ENCODE peak calls at places on chromosomes 1 and 21, in six cellular contexts. E, V, B, S, J and C are unnamed samples.
A peak's percentile ranks its signal among the peaks of the same experiment; 100 is the strongest.

GRCh38 chr1:34296059-34296458 is 119.4 kb downstream of the C1orf94 start:
- DNase-seq in E (no peak), V (no peak), B (no peak), S (no peak), J (no peak), C (no peak)

GRCh38 chr1:7558921-7559869 is 211.9 kb upstream of the VAMP3 start:
- DNase-seq in E (no peak), V (no peak), B (no peak), S (peak; percentile 75), J (no peak), C (no peak)

GRCh38 chr21:40049031-40049958 is 182.1 kb downstream of the PCP4 start:
- DNase-seq in E (peak; percentile 60), V (peak; percentile 66), B (no peak), S (peak; percentile 89), J (no peak), C (no peak)

GRCh38 chr1:244414543-244414942 is 37.2 kb downstream of the ADSS2 start:
- DNase-seq in E (peak; percentile 41), V (peak; percentile 48), B (peak; percentile 75), S (no peak), J (no peak), C (no peak)

GRCh38 chr1:18849252-18849651 is 10.2 kb downstream of the TAS1R2 start:
- DNase-seq in E (no peak), V (peak; percentile 9), B (no peak), S (peak; percentile 47), J (no peak), C (no peak)

GRCh38 chr1:109975718-109976117 is 8.8 kb upstream of the AHCYL1 start:
- DNase-seq in E (peak; percentile 83), V (peak; percentile 72), B (peak; percentile 86), S (no peak), J (no peak), C (no peak)

GRCh38 chr1:151958959-151959358 is 34.7 kb downstream of the S100A10 start:
- DNase-seq in E (no peak), V (no peak), B (no peak), S (no peak), J (no peak), C (no peak)

GRCh38 chr1:81801834-81802531 is 1.2 kb downstream of the ADGRL2 start:
- DNase-seq in E (peak; percentile 74), V (peak; percentile 80), B (peak; percentile 60), S (peak; percentile 78), J (no peak), C (no peak)

GRCh38 chr1:69787151-69787550 is 219.4 kb downstream of the LRRC7 start:
- DNase-seq in E (no peak), V (no peak), B (no peak), S (no peak), J (no peak), C (no peak)

GRCh38 chr1:11568687-11569086 is 85.5 kb downstream of the FBXO2 start:
- DNase-seq in E (no peak), V (peak; percentile 13), B (no peak), S (no peak), J (no peak), C (no peak)

GRCh38 chr1:62227496-62227895 is 32.8 kb downstream of the L1TD1 start:
- DNase-seq in E (no peak), V (no peak), B (no peak), S (no peak), J (no peak), C (no peak)

GRCh38 chr21:36471254-36471723 is 8.6 kb downstream of the CLDN14 start:
- DNase-seq in E (no peak), V (peak; percentile 44), B (no peak), S (no peak), J (no peak), C (no peak)

GRCh38 chr1:42480921-42481320 is 17.8 kb downstream of the CCDC30 start:
- DNase-seq in E (no peak), V (no peak), B (no peak), S (no peak), J (no peak), C (no peak)

GRCh38 chr1:231161711-231162299 is at the start of gene TRIM67:
- DNase-seq in E (no peak), V (peak; percentile 53), B (peak; percentile 7), S (no peak), J (no peak), C (no peak)

GRCh38 chr1:116717318-116717717 is 36.9 kb upstream of the CD2 start:
- DNase-seq in E (no peak), V (no peak), B (no peak), S (no peak), J (no peak), C (no peak)

GRCh38 chr1:15684468-15685283 is 556 bp downstream of the PLEKHM2 start:
- DNase-seq in E (peak; percentile 71), V (peak; percentile 57), B (peak; percentile 22), S (peak; percentile 82), J (no peak), C (no peak)

GRCh38 chr1:78319603-78320002 is 171.2 kb upstream of the PTGFR start:
- DNase-seq in E (no peak), V (no peak), B (no peak), S (no peak), J (no peak), C (no peak)

GRCh38 chr21:45056505-45056904 is 17.9 kb upstream of the ADARB1 start:
- DNase-seq in E (no peak), V (no peak), B (no peak), S (no peak), J (no peak), C (no peak)

GRCh38 chr21:25963186-25963585 is 207.4 kb downstream of the APP start:
- DNase-seq in E (no peak), V (peak; percentile 74), B (peak; percentile 36), S (no peak), J (no peak), C (no peak)

GRCh38 chr1:113760102-113760804 is 967 bp upstream of the PHTF1 start:
- DNase-seq in E (no peak), V (no peak), B (no peak), S (no peak), J (no peak), C (no peak)

GRCh38 chr1:242568666-242569065 is 44.2 kb upstream of the PLD5 start:
- DNase-seq in E (no peak), V (no peak), B (no peak), S (no peak), J (no peak), C (no peak)

GRCh38 chr1:233424727-233425222 is 97.3 kb downstream of the MAP3K21 start:
- DNase-seq in E (peak; percentile 32), V (no peak), B (peak; percentile 2), S (no peak), J (no peak), C (no peak)

GRCh38 chr1:201714542-201715276 is 114.2 kb upstream of the IPO9 start:
- DNase-seq in E (peak; percentile 98), V (peak; percentile 98), B (peak; percentile 100), S (peak; percentile 95), J (no peak), C (peak; percentile 95)

GRCh38 chr1:66300986-66301451 is 232.9 kb upstream of the SGIP1 start:
- DNase-seq in E (peak; percentile 58), V (peak; percentile 30), B (peak; percentile 68), S (no peak), J (no peak), C (no peak)

GRCh38 chr1:88609051-88609450 is 75.0 kb upstream of the PKN2 start:
- DNase-seq in E (no peak), V (peak; percentile 1), B (no peak), S (no peak), J (no peak), C (no peak)

GRCh38 chr1:235024706-235025421 is 103.8 kb downstream of the TOMM20 start:
- DNase-seq in E (no peak), V (peak; percentile 70), B (no peak), S (no peak), J (no peak), C (no peak)

GRCh38 chr1:163781146-163781545 is 459.4 kb downstream of the NUF2 start:
- DNase-seq in E (no peak), V (no peak), B (no peak), S (no peak), J (no peak), C (no peak)

GRCh38 chr1:8370046-8370881 is 52.4 kb downstream of the SLC45A1 start:
- DNase-seq in E (no peak), V (peak; percentile 69), B (no peak), S (no peak), J (no peak), C (no peak)

GRCh38 chr1:26129778-26130177 is 18.2 kb downstream of the PDIK1L start:
- DNase-seq in E (no peak), V (no peak), B (no peak), S (no peak), J (no peak), C (no peak)

GRCh38 chr21:15127437-15127836 is 62.6 kb upstream of the NRIP1 start:
- DNase-seq in E (no peak), V (no peak), B (no peak), S (no peak), J (no peak), C (no peak)

GRCh38 chr1:228464487-228464983 is 22.6 kb upstream of the RNF187 start:
- DNase-seq in E (peak; percentile 92), V (peak; percentile 92), B (peak; percentile 79), S (peak; percentile 86), J (peak; percentile 63), C (peak; percentile 81)

GRCh38 chr1:203621559-203622130 is 5.0 kb upstream of the ATP2B4 start:
- DNase-seq in E (no peak), V (no peak), B (no peak), S (no peak), J (no peak), C (no peak)

GRCh38 chr1:150282558-150282958 is 204 bp downstream of the CIART start:
- DNase-seq in E (no peak), V (no peak), B (no peak), S (peak; percentile 81), J (no peak), C (no peak)

GRCh38 chr1:20228314-20228713 is 42.0 kb upstream of the PLA2G2C start:
- DNase-seq in E (no peak), V (no peak), B (no peak), S (no peak), J (no peak), C (no peak)

GRCh38 chr1:183622884-183623785 is 12.4 kb downstream of the ARPC5 start:
- DNase-seq in E (peak; percentile 65), V (peak; percentile 75), B (peak; percentile 80), S (no peak), J (no peak), C (no peak)

GRCh38 chr21:38386967-38387366 is 111.3 kb downstream of the ERG start:
- DNase-seq in E (peak; percentile 29), V (peak; percentile 36), B (no peak), S (no peak), J (no peak), C (no peak)